ENCODE peak calls at places on chromosomes 11 and 22, in four cellular contexts. O is esophagus squamous epithelium, N is lower lobe of right lung, K is hepatocyte. U is an unnamed sample.
A peak's percentile ranks its signal among the peaks of the same experiment; 100 is the strongest.

GRCh38 chr11:19209617-19210016 is 7.8 kb upstream of the CSRP3 start:
- DNase-seq in K (no peak), N (no peak), O (no peak), U (no peak)

GRCh38 chr11:125348704-125349635 is 147.1 kb downstream of the FEZ1 start:
- DNase-seq in N (peak; percentile 44), O (no peak), K (peak; percentile 67), U (peak; percentile 78)

GRCh38 chr22:50141891-50142363 is 28.6 kb upstream of the PANX2 start:
- DNase-seq in N (no peak), O (no peak), K (no peak), U (no peak)

GRCh38 chr22:46956498-46957215 is 194.2 kb downstream of the TBC1D22A start:
- DNase-seq in N (no peak), K (no peak), O (no peak), U (no peak)

GRCh38 chr11:78420796-78421209 is 3.2 kb upstream of the GAB2 start:
- DNase-seq in O (no peak), N (peak; percentile 84), K (peak; percentile 47), U (no peak)

GRCh38 chr11:17564687-17565042 is 17.6 kb downstream of the OTOG start:
- DNase-seq in N (no peak), O (no peak), K (no peak), U (no peak)

GRCh38 chr11:130858215-130858614 is 58.1 kb downstream of the SNX19 start:
- DNase-seq in N (no peak), O (no peak), K (no peak), U (no peak)

GRCh38 chr11:71452354-71453020 is 516 bp upstream of the NADSYN1 start:
- DNase-seq in N (peak; percentile 65), O (no peak), K (peak; percentile 57), U (peak; percentile 44)

GRCh38 chr22:45235851-45236342 is 4.8 kb downstream of the KIAA0930 start:
- DNase-seq in K (no peak), O (no peak), N (no peak), U (no peak)

GRCh38 chr11:75492181-75492820 is 33.4 kb downstream of the GDPD5 start:
- DNase-seq in K (no peak), O (no peak), N (no peak), U (peak; percentile 52)

GRCh38 chr22:39519681-39520053 is 695 bp upstream of the ATF4 start:
- DNase-seq in O (no peak), K (peak; percentile 82), N (no peak), U (peak; percentile 72)

GRCh38 chr11:109275931-109276330 is 146.1 kb upstream of the C11orf87 start:
- DNase-seq in N (no peak), O (no peak), K (no peak), U (no peak)

GRCh38 chr11:76164861-76165751 is 41.2 kb downstream of the WNT11 start:
- DNase-seq in O (no peak), K (no peak), N (peak; percentile 15), U (no peak)

GRCh38 chr22:23257889-23258825 is 77.8 kb downstream of the BCR start:
- DNase-seq in N (no peak), O (no peak), K (no peak), U (no peak)

GRCh38 chr11:79400717-79401330 is 40.0 kb downstream of the TENM4 start:
- DNase-seq in K (peak; percentile 46), O (no peak), N (peak; percentile 51), U (peak; percentile 46)

GRCh38 chr11:102528618-102529017 is 1.9 kb downstream of the MMP7 start:
- DNase-seq in K (no peak), N (no peak), O (no peak), U (no peak)

GRCh38 chr11:99632969-99633368 is 612.2 kb downstream of the CNTN5 start:
- DNase-seq in N (no peak), K (no peak), O (no peak), U (no peak)

GRCh38 chr11:111416231-111416960 is 37.3 kb upstream of the POU2AF1 start:
- DNase-seq in N (no peak), K (no peak), O (no peak), U (no peak)

GRCh38 chr22:36238348-36239149 is 778 bp downstream of the APOL2 start:
- DNase-seq in K (peak; percentile 37), O (no peak), N (no peak), U (no peak)

GRCh38 chr11:45885274-45885920 is at the start of gene MAPK8IP1:
- DNase-seq in O (no peak), K (peak; percentile 83), N (peak; percentile 65), U (peak; percentile 80)

GRCh38 chr11:66564984-66565383 is 3.4 kb downstream of the CTSF start:
- DNase-seq in N (no peak), K (no peak), O (no peak), U (no peak)

GRCh38 chr22:40265783-40266182 is 80.5 kb upstream of the ADSL start:
- DNase-seq in N (no peak), O (no peak), K (no peak), U (no peak)

GRCh38 chr11:29962243-29962642 is 54.6 kb downstream of the KCNA4 start:
- DNase-seq in N (no peak), O (no peak), K (peak; percentile 7), U (peak; percentile 55)

GRCh38 chr22:25062378-25063095 is 110.0 kb downstream of the KIAA1671 start:
- DNase-seq in O (no peak), N (no peak), K (no peak), U (no peak)

GRCh38 chr11:68687986-68688385 is 3.6 kb downstream of the GAL start:
- DNase-seq in N (no peak), O (no peak), K (no peak), U (no peak)

GRCh38 chr22:31585161-31585859 is 76.7 kb downstream of the PISD start:
- DNase-seq in N (no peak), K (no peak), O (no peak), U (no peak)

GRCh38 chr11:88231894-88232482 is 56.7 kb upstream of the RAB38 start:
- DNase-seq in N (no peak), O (no peak), K (peak; percentile 45), U (peak; percentile 28)

GRCh38 chr22:32396746-32397145 is 15.3 kb downstream of the RTCB start:
- DNase-seq in N (peak; percentile 76), O (no peak), K (no peak), U (no peak)

GRCh38 chr11:8545698-8546366 is 48.2 kb downstream of the STK33 start:
- DNase-seq in O (no peak), K (no peak), N (no peak), U (no peak)

GRCh38 chr11:74255741-74256369 is 55.6 kb downstream of the P4HA3 start:
- DNase-seq in N (peak; percentile 50), K (peak; percentile 77), O (no peak), U (peak; percentile 32)

GRCh38 chr22:40043086-40043485 is 48.3 kb downstream of the FAM83F start:
- DNase-seq in N (no peak), K (peak; percentile 7), O (no peak), U (no peak)

GRCh38 chr11:126347751-126348628 is 7.5 kb upstream of the ST3GAL4 start:
- DNase-seq in N (no peak), K (no peak), O (no peak), U (no peak)

DNA sequence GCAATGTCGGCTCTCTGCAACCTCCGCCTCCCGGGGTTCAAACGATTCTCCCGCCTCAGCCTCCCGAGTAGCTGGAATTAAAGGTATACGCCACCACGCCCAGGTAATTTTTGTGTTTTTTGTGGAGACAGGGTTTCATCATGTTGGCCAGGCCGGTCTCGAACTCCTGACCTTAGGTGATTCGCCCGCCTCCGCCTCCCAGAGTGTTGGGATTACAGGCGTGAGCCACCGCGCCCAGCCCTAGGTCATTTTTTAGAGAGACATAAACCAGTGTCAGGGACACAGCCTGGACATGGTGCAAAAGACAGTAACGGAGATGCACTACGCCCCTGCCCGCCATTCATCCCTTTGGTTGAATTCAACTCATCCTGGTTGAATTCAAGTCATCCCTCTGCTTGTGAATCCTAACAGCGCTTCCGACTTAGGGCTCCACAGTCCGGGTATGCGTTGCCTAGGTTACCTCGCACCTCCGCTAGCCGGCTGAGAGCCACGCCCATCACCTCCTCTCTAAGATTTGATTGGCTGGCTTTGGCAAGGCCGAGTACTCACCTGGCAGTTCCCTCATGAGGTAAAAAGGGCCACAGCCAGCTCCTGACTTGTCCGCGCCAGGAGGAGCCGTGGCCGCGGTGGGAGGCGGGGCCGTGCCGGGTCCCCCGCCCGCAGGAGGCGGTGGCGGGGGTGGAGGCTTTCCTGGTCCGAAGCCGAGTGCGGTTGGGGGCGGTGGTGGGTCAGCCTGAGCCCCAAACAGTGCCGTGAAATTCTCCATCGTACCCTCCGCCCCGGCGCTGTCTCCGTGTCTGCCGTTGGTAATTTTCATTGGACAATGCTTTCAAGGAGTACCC is at the start of gene MED19:
- DNase-seq in N (peak; percentile 89), O (peak; percentile 54), K (peak; percentile 95), U (peak; percentile 88)
- TF ChIP-seq CTCF in N (no peak), O (peak; percentile 4), K (no peak), U (no peak)

DNA sequence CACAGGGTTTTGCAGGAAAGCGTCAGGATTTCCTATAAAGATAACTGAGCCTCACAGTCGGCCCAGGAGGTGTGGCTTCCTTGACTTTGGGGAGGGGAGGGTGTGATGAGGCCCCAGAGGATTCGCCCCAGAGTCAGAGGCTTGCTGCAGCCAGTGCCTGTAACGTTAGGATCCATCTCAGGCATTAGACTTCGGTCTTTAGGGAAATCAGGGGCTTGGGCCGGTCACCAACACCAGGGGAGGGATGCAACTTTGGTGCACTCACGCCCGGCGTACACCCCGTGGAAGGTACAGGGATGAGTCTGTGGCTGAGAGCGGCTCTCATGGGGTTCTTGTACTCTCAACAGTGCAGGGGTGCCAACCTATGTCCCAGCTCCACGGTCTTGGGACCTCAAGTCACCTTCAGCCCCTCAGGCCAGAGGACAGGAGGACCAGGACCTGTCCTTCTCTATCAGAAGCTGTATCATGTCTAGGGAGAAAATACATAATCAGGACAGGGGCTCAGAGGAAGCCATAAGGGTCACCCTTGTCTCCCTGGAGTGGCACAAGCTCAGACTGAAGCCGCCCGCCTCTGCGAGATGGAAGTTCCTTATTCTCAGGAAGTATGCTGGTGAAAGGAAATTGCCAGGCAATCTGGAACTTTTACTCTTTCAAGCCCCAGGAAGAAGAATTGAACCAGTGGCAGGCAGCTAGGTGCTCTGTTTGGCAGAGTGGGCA is 5.5 kb upstream of the ANO1 start:
- DNase-seq in N (no peak), K (no peak), O (no peak), U (no peak)
- H3K4me3 ChIP-seq in N (no peak overlapping the region), K (no peak overlapping the region), O (no peak overlapping the region), U (no peak overlapping the region)

GRCh38 chr11:118497831-118498230 is 29.4 kb upstream of the TTC36 start:
- DNase-seq in N (no peak), K (no peak), O (no peak), U (no peak)

DNA sequence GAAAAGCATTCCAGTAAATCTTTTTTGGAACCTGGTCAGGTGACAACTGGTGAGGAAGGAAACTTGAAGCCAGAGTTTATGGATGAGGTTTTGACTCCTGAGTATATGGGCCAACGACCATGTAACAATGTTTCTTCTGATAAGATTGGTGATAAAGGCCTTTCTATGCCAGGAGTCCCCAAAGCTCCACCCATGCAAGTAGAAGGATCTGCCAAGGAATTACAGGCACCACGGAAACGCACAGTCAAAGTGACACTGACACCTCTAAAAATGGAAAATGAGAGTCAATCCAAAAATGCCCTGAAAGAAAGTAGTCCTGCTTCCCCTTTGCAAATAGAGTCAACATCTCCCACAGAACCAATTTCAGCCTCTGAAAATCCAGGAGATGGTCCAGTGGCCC is 24.1 kb upstream of the TTC36 start:
- DNase-seq in O (no peak), N (no peak), K (no peak), U (no peak)
- H3K36me3 ChIP-seq in O (peaks cover 100% of the 10 kb centered on the region), N (peaks cover 100% of the 10 kb centered on the region), K (no peaks in the 10 kb centered on the region), U (peaks cover 100% of the 10 kb centered on the region)

DNA sequence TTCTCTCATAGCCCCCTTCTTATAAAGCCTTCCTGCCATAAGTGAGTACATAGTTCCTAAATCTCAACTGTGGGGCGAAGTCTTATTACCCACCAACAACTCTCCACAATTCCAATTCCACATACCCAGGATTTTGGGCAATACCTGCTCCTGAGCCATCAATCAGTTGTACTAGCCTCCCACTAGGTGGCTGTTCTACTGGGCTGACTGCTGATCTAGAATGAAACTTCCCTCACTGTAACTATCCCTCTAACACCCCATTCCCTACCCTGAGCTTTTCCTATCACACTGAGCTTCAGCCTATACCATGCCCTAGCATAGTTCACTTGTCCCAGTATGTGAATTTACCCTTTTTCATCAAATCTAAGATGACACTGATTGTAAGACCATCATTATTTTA is 52.5 kb downstream of the RRAS2 start:
- DNase-seq in K (no peak), O (no peak), N (no peak), U (no peak)
- TF ChIP-seq CTCF in K (no peak), O (no peak), N (no peak), U (peak; percentile 16)

U was measured in WERI-Rb-1.